ENCODE peak calls at places on chromosome 19, in eight cellular contexts. J is GM20000; B is lung; M is left ventricle myocardium inferior; Z is RWPE1; Q is CD4-positive, alpha-beta T cell; D is breast epithelium; F is NB4. T is an unnamed sample.

GRCh38 chr19:58544591-58545285 is 874 bp downstream of the TRIM28 start:
- DNase-seq in J (peak), B (no peak), M (no peak), Z (peak), Q (peak), D (no peak), F (no peak), T (peak)

GRCh38 chr19:16441661-16442071 is 30.1 kb downstream of the EPS15L1 start:
- DNase-seq in J (no peak), B (no peak), M (no peak), Z (no peak), Q (no peak), D (no peak), F (peak), T (peak)

GRCh38 chr19:38745316-38745715 is 1.0 kb upstream of the CAPN12 start:
- DNase-seq in J (no peak), B (no peak), M (no peak), Z (no peak), Q (no peak), D (no peak), F (no peak), T (no peak)

GRCh38 chr19:4373601-4374441 is 26.5 kb downstream of the SH3GL1 start:
- DNase-seq in J (no peak), B (no peak), M (peak), Z (no peak), Q (no peak), D (no peak), F (peak), T (no peak)

GRCh38 chr19:27660428-27660827 is 1552.5 kb downstream of the UQCRFS1 start:
- DNase-seq in J (no peak), B (no peak), M (no peak), Z (no peak), Q (no peak), D (no peak), F (no peak), T (no peak)

GRCh38 chr19:5057860-5058259 is 88.9 kb downstream of the KDM4B start:
- DNase-seq in J (no peak), B (no peak), M (no peak), Z (peak), Q (no peak), D (no peak), F (no peak), T (no peak)

GRCh38 chr19:43331435-43332010 is 22.0 kb upstream of the CD177 start:
- DNase-seq in J (no peak), B (no peak), M (no peak), Z (no peak), Q (no peak), D (no peak), F (no peak), T (no peak)

GRCh38 chr19:6276447-6276846 is 3.3 kb downstream of the MLLT1 start:
- DNase-seq in J (no peak), B (peak), M (peak), Z (no peak), Q (no peak), D (peak), F (no peak), T (no peak)

GRCh38 chr19:7463575-7463974 is 25.3 kb downstream of the PEX11G start:
- DNase-seq in J (no peak), B (no peak), M (no peak), Z (no peak), Q (no peak), D (no peak), F (no peak), T (no peak)

GRCh38 chr19:13082192-13083007 is 20.3 kb downstream of the LYL1 start:
- DNase-seq in J (no peak), B (no peak), M (no peak), Z (no peak), Q (no peak), D (no peak), F (peak), T (peak)

GRCh38 chr19:53977429-53977990 is 13.9 kb upstream of the CACNG6 start:
- DNase-seq in J (peak), B (peak), M (peak), Z (peak), Q (peak), D (peak), F (peak), T (no peak)

GRCh38 chr19:21084343-21084742 is 2.3 kb downstream of the ZNF714 start:
- DNase-seq in J (no peak), B (no peak), M (no peak), Z (peak), Q (no peak), D (no peak), F (peak), T (no peak)

GRCh38 chr19:18898081-18898532 is 2.1 kb upstream of the CERS1 start:
- DNase-seq in J (no peak), B (no peak), M (no peak), Z (no peak), Q (no peak), D (no peak), F (no peak), T (no peak)

GRCh38 chr19:18967358-18968146 is 26.5 kb upstream of the HOMER3 start:
- DNase-seq in J (no peak), B (peak), M (peak), Z (peak), Q (no peak), D (peak), F (peak), T (no peak)

GRCh38 chr19:20247016-20247683 is 80.1 kb downstream of the ZNF486 start:
- DNase-seq in J (no peak), B (peak), M (peak), Z (no peak), Q (peak), D (no peak), F (peak), T (no peak)

GRCh38 chr19:12166596-12166995 is 3.7 kb downstream of the ZNF136 start:
- DNase-seq in J (no peak), B (no peak), M (no peak), Z (no peak), Q (no peak), D (no peak), F (no peak), T (no peak)

DNA sequence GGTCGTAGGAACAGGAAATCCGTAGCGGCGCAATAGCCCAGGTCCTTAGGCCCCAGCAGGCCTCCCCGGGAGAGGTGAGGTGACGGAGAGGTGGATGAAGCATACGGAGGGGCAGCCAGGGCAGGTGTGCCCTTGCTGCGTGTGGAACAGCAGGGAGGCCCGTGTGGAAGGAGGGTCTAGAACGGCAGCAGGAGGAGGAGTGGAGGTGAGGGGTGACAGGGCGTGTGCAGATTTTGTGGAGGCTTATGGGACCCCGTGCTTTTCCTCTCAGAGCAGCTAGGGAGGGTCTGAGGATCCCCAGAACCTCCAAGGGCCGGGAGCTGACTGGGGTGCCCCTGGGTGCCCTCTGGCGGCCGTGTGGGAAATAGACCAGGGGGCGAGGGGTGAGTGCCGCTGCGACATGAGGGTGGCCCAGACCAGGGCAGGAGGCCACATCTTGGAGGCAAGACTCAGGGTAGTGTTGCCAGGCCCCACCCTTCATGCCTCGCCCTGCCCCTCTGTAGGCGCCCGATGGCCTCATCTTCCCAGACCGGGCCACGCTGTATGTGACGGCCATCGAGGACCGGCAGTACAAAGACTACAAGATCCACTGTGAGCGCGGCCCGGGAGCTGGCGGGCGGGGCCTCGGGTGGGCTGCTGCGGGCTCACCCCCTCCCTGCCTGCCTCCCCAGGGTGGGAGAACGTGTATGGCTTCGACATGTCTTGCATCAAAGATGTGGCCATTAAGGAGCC is 5.0 kb upstream of the ADM5 start:
- DNase-seq in J (peak), B (no peak), M (no peak), Z (no peak), Q (no peak), D (no peak), F (no peak), T (no peak)
- TF ChIP-seq CTCF in J (no peak), B (no peak), M (peak), Z (peak), Q (no peak), D (no peak), F (peak), T (no peak)

GRCh38 chr19:33227242-33227650 is 1.6 kb upstream of the SLC7A10 start:
- DNase-seq in J (no peak), B (peak), M (no peak), Z (no peak), Q (no peak), D (no peak), F (no peak), T (no peak)
- TF ChIP-seq CTCF in J (no peak), B (no peak), M (no peak), Z (no peak), Q (no peak), D (no peak), F (no peak), T (no peak)

GRCh38 chr19:45498411-45499195 is at the start of gene PPM1N:
- DNase-seq in J (peak), B (no peak), M (no peak), Z (no peak), Q (peak), D (no peak), F (peak), T (peak)
- TF ChIP-seq CTCF in J (peak), B (no peak), M (no peak), Z (peak), Q (peak), D (no peak), F (no peak), T (no peak)

GRCh38 chr19:56120371-56121179 is 520 bp downstream of the ZNF787 start:
- DNase-seq in J (peak), B (peak), M (peak), Z (peak), Q (peak), D (peak), F (peak), T (no peak)
- TF ChIP-seq CTCF in J (no peak), B (no peak), M (peak), Z (no peak), Q (peak), D (peak), F (no peak), T (no peak)

GRCh38 chr19:680287-681028 is 4.3 kb downstream of the FSTL3 start:
- DNase-seq in J (peak), B (peak), M (peak), Z (peak), Q (peak), D (peak), F (peak), T (peak)
- TF ChIP-seq CTCF in J (peak), B (peak), M (peak), Z (peak), Q (no peak), D (peak), F (peak), T (peak)

GRCh38 chr19:41431426-41432386 is 4.5 kb upstream of the B3GNT8 start:
- DNase-seq in J (no peak), B (no peak), M (peak), Z (peak), Q (no peak), D (no peak), F (peak), T (no peak)
- TF ChIP-seq CTCF in J (no peak), B (no peak), M (peak), Z (no peak), Q (no peak), D (no peak), F (peak), T (peak)

GRCh38 chr19:49640113-49640898 is at the start of gene RRAS:
- DNase-seq in J (peak), B (peak), M (peak), Z (peak), Q (peak), D (peak), F (peak), T (peak)

GRCh38 chr19:49641688-49642487 is at the start of gene SCAF1:
- DNase-seq in J (peak), B (peak), M (peak), Z (peak), Q (peak), D (peak), F (peak), T (peak)

GRCh38 chr19:49639401-49640112 is 386 bp downstream of the RRAS start:
- DNase-seq in J (no peak), B (no peak), M (no peak), Z (no peak), Q (no peak), D (peak), F (peak), T (no peak)

GRCh38 chr19:49643466-49643865 is 1.5 kb downstream of the SCAF1 start:
- DNase-seq in J (no peak), B (no peak), M (no peak), Z (no peak), Q (no peak), D (no peak), F (no peak), T (no peak)

GRCh38 chr19:49642488-49643035 is 553 bp downstream of the SCAF1 start:
- DNase-seq in J (no peak), B (no peak), M (no peak), Z (no peak), Q (no peak), D (no peak), F (peak), T (no peak)
- TF ChIP-seq CTCF in J (no peak), B (no peak), M (no peak), Z (no peak), Q (no peak), D (no peak), F (no peak), T (no peak)

GRCh38 chr19:33997690-33998089 is 174.6 kb upstream of the LSM14A start:
- DNase-seq in J (no peak), B (no peak), M (no peak), Z (no peak), Q (no peak), D (no peak), F (no peak), T (no peak)
- TF ChIP-seq CTCF in J (no peak), B (no peak), M (peak), Z (peak), Q (no peak), D (no peak), F (no peak), T (peak)

DNA sequence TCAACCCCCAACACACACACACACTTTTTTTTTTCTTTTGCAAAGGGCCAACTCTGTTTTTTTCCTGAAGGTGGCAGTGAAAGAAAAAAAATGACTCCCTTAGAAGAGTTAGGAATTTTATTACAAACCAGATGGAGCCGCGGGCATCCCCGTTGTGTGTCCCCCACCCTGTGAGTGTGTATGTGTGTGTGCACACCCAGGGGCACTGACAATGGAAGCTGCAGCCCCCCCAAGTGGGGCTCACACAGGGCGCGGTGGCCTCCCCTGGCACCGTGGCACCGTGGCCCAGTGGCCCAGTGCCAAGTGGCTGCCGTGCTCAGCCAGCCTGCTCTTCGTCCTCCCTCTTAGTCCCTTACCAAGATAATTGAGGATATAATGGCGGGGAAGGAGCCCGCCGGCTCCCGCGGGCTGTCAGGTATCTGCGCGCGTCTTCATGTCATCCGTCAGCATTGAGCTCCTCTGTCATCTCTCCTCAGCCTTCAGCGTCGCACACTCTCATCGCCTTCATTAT is 314.1 kb downstream of the ZNF536 start:
- DNase-seq in J (no peak), B (no peak), M (no peak), Z (no peak), Q (no peak), D (no peak), F (no peak), T (no peak)
- TF ChIP-seq CTCF in J (no peak), B (no peak), M (peak), Z (no peak), Q (no peak), D (no peak), F (no peak), T (peak)